ENCODE peak calls at places on chromosomes 13 and 19, in seven cellular contexts. G is psoas muscle, X is thoracic aorta, E is AG09319, O is cardiac muscle cell, J is heart right ventricle, C is endothelial cell. Q is an unnamed sample.

GRCh38 chr19:41161903-41162302 is 31.1 kb upstream of the CYP2S1 start:
- DNase-seq in G (no peak), X (no peak), E (no peak), O (no peak), J (no peak), C (no peak), Q (no peak)

GRCh38 chr19:40776364-40776763 is 1.0 kb downstream of the MIA start:
- DNase-seq in G (no peak), X (no peak), E (no peak), O (no peak), J (no peak), C (no peak), Q (no peak)

GRCh38 chr13:46622918-46623256 is 69.9 kb downstream of the LRCH1 start:
- DNase-seq in G (no peak), X (no peak), E (peak; percentile 63), O (peak; percentile 87), J (no peak), C (no peak), Q (peak; percentile 91)

GRCh38 chr13:32824061-32824460 is 192.2 kb upstream of the KL start:
- DNase-seq in G (no peak), X (no peak), E (no peak), O (no peak), J (no peak), C (no peak), Q (no peak)

GRCh38 chr19:16062789-16063188 is 13.5 kb upstream of the TPM4 start:
- DNase-seq in G (no peak), X (no peak), E (no peak), O (peak; percentile 56), J (peak; percentile 60), C (peak; percentile 58), Q (no peak)

GRCh38 chr19:23470873-23471555 is 75.7 kb upstream of the ZNF91 start:
- DNase-seq in G (no peak), X (no peak), E (no peak), O (no peak), J (no peak), C (no peak), Q (no peak)

GRCh38 chr13:109963384-109963783 is 177.0 kb upstream of the IRS2 start:
- DNase-seq in G (no peak), X (no peak), E (no peak), O (no peak), J (no peak), C (no peak), Q (no peak)

GRCh38 chr19:3494051-3494450 is 6.4 kb downstream of the DOHH start:
- DNase-seq in G (no peak), X (no peak), E (no peak), O (no peak), J (no peak), C (peak; percentile 30), Q (no peak)

GRCh38 chr19:48321622-48322591 is 3.4 kb upstream of the EMP3 start:
- DNase-seq in G (peak; percentile 99), X (peak; percentile 92), E (peak; percentile 98), O (peak; percentile 100), J (peak; percentile 100), C (peak; percentile 99), Q (peak; percentile 100)
- TF ChIP-seq CTCF in G (no peak), X (no peak), E (no peak), O (no peak), J (peak; percentile 32), C (no peak), Q (no peak)

GRCh38 chr19:37329686-37330085 is 41.2 kb upstream of the ZNF527 start:
- DNase-seq in G (no peak), X (no peak), E (no peak), O (no peak), J (no peak), C (peak; percentile 10), Q (no peak)
- TF ChIP-seq CTCF in G (no peak), X (no peak), E (no peak), O (peak; percentile 11), J (peak; percentile 10), C (no peak), Q (no peak)

GRCh38 chr19:29588095-29588494 is 18.0 kb upstream of the POP4 start:
- DNase-seq in G (no peak), X (no peak), E (no peak), O (no peak), J (no peak), C (no peak), Q (no peak)

GRCh38 chr19:29587518-29587986 is 18.5 kb upstream of the POP4 start:
- DNase-seq in G (no peak), X (no peak), E (no peak), O (no peak), J (no peak), C (no peak), Q (no peak)

GRCh38 chr19:29591670-29592069 is 14.4 kb upstream of the POP4 start:
- DNase-seq in G (no peak), X (no peak), E (no peak), O (no peak), J (no peak), C (no peak), Q (no peak)

GRCh38 chr19:29587059-29587458 is 19.0 kb upstream of the POP4 start:
- DNase-seq in G (no peak), X (no peak), E (no peak), O (no peak), J (no peak), C (no peak), Q (no peak)

DNA sequence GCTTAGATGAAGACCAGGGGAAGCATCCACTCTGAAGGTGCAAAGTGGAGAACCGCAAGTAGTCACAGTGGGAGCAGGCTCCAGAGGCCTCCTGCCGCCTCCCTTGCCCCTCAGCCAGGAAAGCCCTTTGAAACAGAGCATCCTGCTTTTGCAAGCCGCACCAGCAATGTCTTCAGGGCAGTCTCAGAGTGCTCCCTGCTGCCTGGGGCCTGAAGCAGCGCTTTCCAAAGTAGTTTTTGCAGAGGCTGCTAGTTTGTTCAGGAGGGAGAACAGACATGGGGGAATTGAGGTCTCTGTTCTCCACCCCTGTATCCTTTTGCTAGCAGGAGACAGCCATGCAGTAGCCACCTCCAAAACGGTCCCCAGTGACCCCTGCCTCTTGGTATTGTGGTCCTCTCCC is 15.8 kb upstream of the POP4 start:
- DNase-seq in G (no peak), X (no peak), E (no peak), O (no peak), J (no peak), C (peak; percentile 22), Q (no peak)
- TF ChIP-seq CTCF in G (no peak), X (no peak), E (no peak), O (no peak), J (no peak), C (no peak), Q (no peak)

GRCh38 chr19:45682908-45683307 is 8.8 kb downstream of the SNRPD2 start:
- DNase-seq in G (no peak), X (no peak), E (no peak), O (no peak), J (no peak), C (no peak), Q (no peak)

GRCh38 chr19:45676851-45677263 is 8.8 kb downstream of the GIPR start:
- DNase-seq in G (no peak), X (no peak), E (no peak), O (no peak), J (no peak), C (no peak), Q (no peak)

GRCh38 chr19:45681391-45682015 is 10.2 kb downstream of the SNRPD2 start:
- DNase-seq in G (peak; percentile 90), X (peak; percentile 41), E (no peak), O (peak; percentile 82), J (peak; percentile 84), C (peak; percentile 88), Q (peak; percentile 93)

GRCh38 chr19:45682117-45682516 is 9.6 kb downstream of the SNRPD2 start:
- DNase-seq in G (no peak), X (no peak), E (no peak), O (no peak), J (no peak), C (no peak), Q (no peak)

DNA sequence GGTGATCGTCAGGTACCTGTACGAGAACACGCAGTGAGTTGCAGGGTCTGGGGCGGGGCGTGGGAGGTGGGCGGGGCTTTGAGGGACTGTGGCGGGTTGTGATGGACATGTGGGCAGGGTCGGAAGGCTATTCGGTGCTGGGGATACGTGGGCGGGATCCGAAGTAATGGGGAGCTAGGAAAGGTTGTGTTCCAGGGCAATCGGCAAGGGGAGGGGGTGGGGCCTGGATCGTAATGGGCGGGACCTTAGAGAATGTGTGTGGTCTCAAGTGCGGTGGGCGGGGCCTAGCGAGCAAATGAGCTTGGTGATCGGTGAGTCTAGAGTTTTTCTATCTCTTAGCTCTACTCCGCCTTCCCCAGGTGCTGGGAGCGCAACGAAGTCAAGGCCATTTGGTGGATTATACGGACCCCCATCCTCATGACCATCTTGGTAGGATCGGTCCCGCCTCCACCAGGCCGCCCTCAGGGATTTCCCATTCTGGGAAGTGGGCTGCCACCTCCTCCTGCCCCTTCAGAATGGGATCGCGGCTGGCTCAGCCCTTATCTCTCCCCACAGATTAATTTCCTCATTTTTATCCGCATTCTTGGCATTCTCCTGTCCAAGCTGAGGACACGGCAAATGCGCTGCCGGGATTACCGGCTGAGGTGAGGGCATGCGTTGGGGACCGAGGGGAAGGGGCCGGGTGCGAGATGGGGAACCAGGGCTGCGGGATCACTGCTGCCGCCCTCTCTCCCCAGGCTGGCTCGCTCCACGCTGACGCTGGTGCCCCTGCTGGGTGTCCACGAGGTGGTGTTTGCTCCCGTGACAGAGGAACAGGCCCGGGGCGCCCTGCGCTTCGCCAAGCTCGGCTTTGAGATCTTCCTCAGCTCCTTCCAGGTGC is 9.6 kb downstream of the GIPR start:
- DNase-seq in G (peak; percentile 64), X (no peak), E (no peak), O (peak; percentile 93), J (peak; percentile 54), C (peak; percentile 73), Q (no peak)
- TF ChIP-seq CTCF in G (no peak), X (no peak), E (peak; percentile 36), O (peak; percentile 41), J (no peak), C (no peak), Q (no peak)

DNA sequence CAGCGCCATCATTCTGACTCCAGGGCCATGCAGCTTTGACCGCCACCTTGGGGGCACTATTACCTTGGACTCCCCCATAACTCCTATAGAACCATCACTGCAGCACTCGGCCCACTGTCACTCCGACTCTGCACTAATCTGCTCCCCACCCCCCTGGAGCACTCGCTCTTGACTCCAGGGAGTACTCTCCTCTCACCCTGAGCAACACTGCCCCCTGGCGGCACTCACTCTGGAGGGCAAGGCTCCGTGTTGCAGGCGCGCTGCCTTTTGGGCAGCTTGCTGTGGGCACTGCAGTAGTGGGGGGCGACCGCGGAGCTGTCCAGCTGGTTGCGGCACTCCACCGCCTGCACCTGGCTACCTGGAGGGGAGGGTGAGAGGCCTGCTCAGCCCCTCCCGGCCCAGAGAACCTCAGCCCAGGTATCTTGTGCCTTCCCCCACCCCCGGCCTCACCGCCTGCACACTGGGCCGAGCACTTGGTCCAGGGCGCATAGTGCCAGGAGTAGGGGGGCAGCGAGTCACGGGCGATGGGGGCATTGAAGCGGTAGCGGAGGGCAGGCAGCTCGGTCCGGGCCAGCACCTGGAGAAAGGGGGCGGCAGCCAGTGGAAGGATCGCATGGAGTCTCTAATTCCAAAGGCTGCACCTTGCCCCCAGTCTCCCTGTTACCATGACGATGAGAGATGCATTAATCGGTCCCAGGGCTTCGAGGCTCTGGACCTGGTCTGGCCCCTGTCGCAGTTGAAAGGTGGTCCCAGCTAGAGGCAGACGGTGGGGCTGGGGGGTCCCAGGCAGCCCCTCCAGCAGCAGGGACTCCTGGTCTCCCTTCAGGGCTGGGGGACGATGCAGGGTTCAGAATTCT is 8.9 kb upstream of the MYO1F start:
- DNase-seq in G (no peak), X (no peak), E (no peak), O (peak; percentile 52), J (peak; percentile 63), C (peak; percentile 82), Q (no peak)
- TF ChIP-seq CTCF in G (peak; percentile 21), X (peak; percentile 40), E (peak; percentile 58), O (peak; percentile 53), J (peak; percentile 38), C (peak; percentile 81), Q (no peak)